ENCODE peak calls at places on chromosomes 5 and 9, in six cellular contexts. One of them, this sample, is unnamed.
A peak's percentile ranks its signal among the peaks of the same experiment; 100 is the strongest.

GRCh38 chr5:38154615-38155204 is 103.6 kb upstream of the EGFLAM start:
- DNase-seq in GM12892: no peak
- DNase-seq in memory B cell: no peak
- DNase-seq in substantia nigra: no peak
- DNase-seq in Caki2: no peak
- DNase-seq in stimulated activated CD4-positive, alpha-beta T cell treated with anti-CD3 and anti-CD28 coated beads, TNF-alpha, amount 100 ng/mL, for 1 hour: no peak
- DNase-seq in this sample: no peak

GRCh38 chr5:143108498-143109128 is 294.9 kb downstream of the NR3C1 start:
- DNase-seq in GM12892: no peak
- DNase-seq in substantia nigra: no peak
- DNase-seq in stimulated activated CD4-positive, alpha-beta T cell treated with anti-CD3 and anti-CD28 coated beads, TNF-alpha, amount 100 ng/mL, for 1 hour: no peak
- DNase-seq in Caki2: peak; percentile 44
- DNase-seq in memory B cell: no peak
- DNase-seq in this sample: peak; percentile 53

GRCh38 chr5:73663860-73664240 is 37.9 kb downstream of the ARHGEF28 start:
- DNase-seq in GM12892: no peak
- DNase-seq in memory B cell: no peak
- DNase-seq in Caki2: no peak
- DNase-seq in stimulated activated CD4-positive, alpha-beta T cell treated with anti-CD3 and anti-CD28 coated beads, TNF-alpha, amount 100 ng/mL, for 1 hour: no peak
- DNase-seq in substantia nigra: no peak
- DNase-seq in this sample: no peak

GRCh38 chr5:82164957-82165698 is 113.0 kb downstream of the RPS23 start:
- DNase-seq in substantia nigra: no peak
- DNase-seq in stimulated activated CD4-positive, alpha-beta T cell treated with anti-CD3 and anti-CD28 coated beads, TNF-alpha, amount 100 ng/mL, for 1 hour: no peak
- DNase-seq in Caki2: peak; percentile 38
- DNase-seq in GM12892: no peak
- DNase-seq in memory B cell: no peak
- DNase-seq in this sample: peak; percentile 69

GRCh38 chr9:22102347-22103053 is 93.4 kb upstream of the CDKN2B start:
- DNase-seq in Caki2: no peak
- DNase-seq in stimulated activated CD4-positive, alpha-beta T cell treated with anti-CD3 and anti-CD28 coated beads, TNF-alpha, amount 100 ng/mL, for 1 hour: no peak
- DNase-seq in GM12892: no peak
- DNase-seq in memory B cell: no peak
- DNase-seq in substantia nigra: no peak
- DNase-seq in this sample: no peak

GRCh38 chr9:128936171-128936865 is 11.1 kb downstream of the DOLK start:
- DNase-seq in memory B cell: no peak
- DNase-seq in GM12892: no peak
- DNase-seq in Caki2: no peak
- DNase-seq in stimulated activated CD4-positive, alpha-beta T cell treated with anti-CD3 and anti-CD28 coated beads, TNF-alpha, amount 100 ng/mL, for 1 hour: no peak
- DNase-seq in substantia nigra: no peak
- DNase-seq in this sample: no peak

GRCh38 chr9:109101810-109102209 is 17.9 kb downstream of the TMEM245 start:
- DNase-seq in substantia nigra: no peak
- DNase-seq in memory B cell: no peak
- DNase-seq in GM12892: no peak
- DNase-seq in Caki2: peak; percentile 72
- DNase-seq in stimulated activated CD4-positive, alpha-beta T cell treated with anti-CD3 and anti-CD28 coated beads, TNF-alpha, amount 100 ng/mL, for 1 hour: no peak
- DNase-seq in this sample: no peak

GRCh38 chr5:134438641-134439621 is 27.2 kb upstream of the CDKN2AIPNL start:
- DNase-seq in stimulated activated CD4-positive, alpha-beta T cell treated with anti-CD3 and anti-CD28 coated beads, TNF-alpha, amount 100 ng/mL, for 1 hour: no peak
- DNase-seq in memory B cell: no peak
- DNase-seq in Caki2: peak; percentile 61
- DNase-seq in substantia nigra: no peak
- DNase-seq in GM12892: no peak
- DNase-seq in this sample: peak; percentile 3

GRCh38 chr5:134072471-134073220 is 41.8 kb upstream of the TCF7 start:
- DNase-seq in stimulated activated CD4-positive, alpha-beta T cell treated with anti-CD3 and anti-CD28 coated beads, TNF-alpha, amount 100 ng/mL, for 1 hour: no peak
- DNase-seq in Caki2: no peak
- DNase-seq in GM12892: no peak
- DNase-seq in substantia nigra: no peak
- DNase-seq in memory B cell: no peak
- DNase-seq in this sample: no peak

GRCh38 chr5:138569759-138570158 is 5.4 kb downstream of the HSPA9 start:
- DNase-seq in substantia nigra: no peak
- DNase-seq in memory B cell: no peak
- DNase-seq in GM12892: no peak
- DNase-seq in Caki2: peak; percentile 45
- DNase-seq in stimulated activated CD4-positive, alpha-beta T cell treated with anti-CD3 and anti-CD28 coated beads, TNF-alpha, amount 100 ng/mL, for 1 hour: no peak
- DNase-seq in this sample: no peak

GRCh38 chr5:43312699-43313034 is 545 bp downstream of the HMGCS1 start:
- DNase-seq in stimulated activated CD4-positive, alpha-beta T cell treated with anti-CD3 and anti-CD28 coated beads, TNF-alpha, amount 100 ng/mL, for 1 hour: no peak
- DNase-seq in substantia nigra: no peak
- DNase-seq in GM12892: no peak
- DNase-seq in memory B cell: no peak
- DNase-seq in Caki2: no peak
- DNase-seq in this sample: no peak

GRCh38 chr9:111810908-111811307 is 16.2 kb upstream of the SHOC1 start:
- DNase-seq in substantia nigra: no peak
- DNase-seq in Caki2: no peak
- DNase-seq in GM12892: no peak
- DNase-seq in stimulated activated CD4-positive, alpha-beta T cell treated with anti-CD3 and anti-CD28 coated beads, TNF-alpha, amount 100 ng/mL, for 1 hour: no peak
- DNase-seq in memory B cell: no peak
- DNase-seq in this sample: no peak

GRCh38 chr5:126961702-126962101 is 68.7 kb downstream of the MARCHF3 start:
- DNase-seq in memory B cell: no peak
- DNase-seq in substantia nigra: no peak
- DNase-seq in GM12892: no peak
- DNase-seq in Caki2: no peak
- DNase-seq in stimulated activated CD4-positive, alpha-beta T cell treated with anti-CD3 and anti-CD28 coated beads, TNF-alpha, amount 100 ng/mL, for 1 hour: no peak
- DNase-seq in this sample: no peak

GRCh38 chr9:23621924-23622323 is 204.1 kb downstream of the ELAVL2 start:
- DNase-seq in GM12892: no peak
- DNase-seq in substantia nigra: no peak
- DNase-seq in memory B cell: no peak
- DNase-seq in Caki2: no peak
- DNase-seq in stimulated activated CD4-positive, alpha-beta T cell treated with anti-CD3 and anti-CD28 coated beads, TNF-alpha, amount 100 ng/mL, for 1 hour: no peak
- DNase-seq in this sample: no peak

GRCh38 chr5:138188632-138189031 is 9.7 kb downstream of the KIF20A start:
- DNase-seq in substantia nigra: no peak
- DNase-seq in memory B cell: no peak
- DNase-seq in GM12892: no peak
- DNase-seq in stimulated activated CD4-positive, alpha-beta T cell treated with anti-CD3 and anti-CD28 coated beads, TNF-alpha, amount 100 ng/mL, for 1 hour: no peak
- DNase-seq in Caki2: no peak
- DNase-seq in this sample: no peak

GRCh38 chr9:14479187-14479586 is 165.2 kb upstream of the NFIB start:
- DNase-seq in memory B cell: no peak
- DNase-seq in GM12892: no peak
- DNase-seq in Caki2: no peak
- DNase-seq in substantia nigra: no peak
- DNase-seq in stimulated activated CD4-positive, alpha-beta T cell treated with anti-CD3 and anti-CD28 coated beads, TNF-alpha, amount 100 ng/mL, for 1 hour: no peak
- DNase-seq in this sample: no peak

GRCh38 chr5:6472792-6473191 is 24.1 kb downstream of the UBE2QL1 start:
- DNase-seq in memory B cell: no peak
- DNase-seq in stimulated activated CD4-positive, alpha-beta T cell treated with anti-CD3 and anti-CD28 coated beads, TNF-alpha, amount 100 ng/mL, for 1 hour: no peak
- DNase-seq in substantia nigra: no peak
- DNase-seq in Caki2: no peak
- DNase-seq in GM12892: no peak
- DNase-seq in this sample: peak; percentile 76

GRCh38 chr9:89138463-89139390 is 39.9 kb downstream of the SHC3 start:
- DNase-seq in GM12892: no peak
- DNase-seq in Caki2: peak; percentile 42
- DNase-seq in stimulated activated CD4-positive, alpha-beta T cell treated with anti-CD3 and anti-CD28 coated beads, TNF-alpha, amount 100 ng/mL, for 1 hour: no peak
- DNase-seq in memory B cell: no peak
- DNase-seq in substantia nigra: no peak
- DNase-seq in this sample: no peak

GRCh38 chr5:83972236-83972635 is 251.6 kb upstream of the HAPLN1 start:
- DNase-seq in substantia nigra: no peak
- DNase-seq in GM12892: no peak
- DNase-seq in memory B cell: no peak
- DNase-seq in Caki2: no peak
- DNase-seq in stimulated activated CD4-positive, alpha-beta T cell treated with anti-CD3 and anti-CD28 coated beads, TNF-alpha, amount 100 ng/mL, for 1 hour: no peak
- DNase-seq in this sample: no peak

GRCh38 chr9:32672478-32672877 is 37.0 kb upstream of the TAF1L start:
- DNase-seq in stimulated activated CD4-positive, alpha-beta T cell treated with anti-CD3 and anti-CD28 coated beads, TNF-alpha, amount 100 ng/mL, for 1 hour: no peak
- DNase-seq in GM12892: no peak
- DNase-seq in Caki2: no peak
- DNase-seq in substantia nigra: no peak
- DNase-seq in memory B cell: no peak
- DNase-seq in this sample: no peak

GRCh38 chr5:75051217-75051751 is 1.1 kb downstream of the GCNT4 start:
- DNase-seq in memory B cell: no peak
- DNase-seq in Caki2: peak; percentile 20
- DNase-seq in substantia nigra: no peak
- DNase-seq in GM12892: no peak
- DNase-seq in stimulated activated CD4-positive, alpha-beta T cell treated with anti-CD3 and anti-CD28 coated beads, TNF-alpha, amount 100 ng/mL, for 1 hour: no peak
- DNase-seq in this sample: no peak

GRCh38 chr5:37248970-37249819 is at the start of gene CPLANE1:
- DNase-seq in Caki2: peak; percentile 81
- DNase-seq in GM12892: peak; percentile 69
- DNase-seq in stimulated activated CD4-positive, alpha-beta T cell treated with anti-CD3 and anti-CD28 coated beads, TNF-alpha, amount 100 ng/mL, for 1 hour: peak; percentile 10
- DNase-seq in substantia nigra: peak; percentile 62
- DNase-seq in memory B cell: peak; percentile 66
- DNase-seq in this sample: peak; percentile 70

GRCh38 chr5:150097152-150097551 is 10.8 kb upstream of the CSF1R start:
- DNase-seq in memory B cell: no peak
- DNase-seq in Caki2: no peak
- DNase-seq in GM12892: no peak
- DNase-seq in substantia nigra: no peak
- DNase-seq in stimulated activated CD4-positive, alpha-beta T cell treated with anti-CD3 and anti-CD28 coated beads, TNF-alpha, amount 100 ng/mL, for 1 hour: no peak
- DNase-seq in this sample: no peak

GRCh38 chr5:143879646-143880045 is 67.7 kb downstream of the HMHB1 start:
- DNase-seq in substantia nigra: no peak
- DNase-seq in GM12892: no peak
- DNase-seq in stimulated activated CD4-positive, alpha-beta T cell treated with anti-CD3 and anti-CD28 coated beads, TNF-alpha, amount 100 ng/mL, for 1 hour: no peak
- DNase-seq in Caki2: no peak
- DNase-seq in memory B cell: no peak
- DNase-seq in this sample: no peak

GRCh38 chr5:174293006-174293405 is 247.5 kb downstream of the NSG2 start:
- DNase-seq in memory B cell: no peak
- DNase-seq in GM12892: no peak
- DNase-seq in stimulated activated CD4-positive, alpha-beta T cell treated with anti-CD3 and anti-CD28 coated beads, TNF-alpha, amount 100 ng/mL, for 1 hour: no peak
- DNase-seq in Caki2: no peak
- DNase-seq in substantia nigra: no peak
- DNase-seq in this sample: no peak

GRCh38 chr9:75648021-75648420 is 242.5 kb upstream of the PCSK5 start:
- DNase-seq in GM12892: no peak
- DNase-seq in stimulated activated CD4-positive, alpha-beta T cell treated with anti-CD3 and anti-CD28 coated beads, TNF-alpha, amount 100 ng/mL, for 1 hour: no peak
- DNase-seq in Caki2: no peak
- DNase-seq in memory B cell: no peak
- DNase-seq in substantia nigra: no peak
- DNase-seq in this sample: no peak

GRCh38 chr5:178297751-178298150 is 65.1 kb upstream of the PHYKPL start:
- DNase-seq in stimulated activated CD4-positive, alpha-beta T cell treated with anti-CD3 and anti-CD28 coated beads, TNF-alpha, amount 100 ng/mL, for 1 hour: no peak
- DNase-seq in Caki2: no peak
- DNase-seq in memory B cell: no peak
- DNase-seq in substantia nigra: no peak
- DNase-seq in GM12892: no peak
- DNase-seq in this sample: no peak

GRCh38 chr5:79133121-79133656 is 21.6 kb downstream of the BHMT start:
- DNase-seq in Caki2: peak; percentile 43
- DNase-seq in substantia nigra: no peak
- DNase-seq in memory B cell: no peak
- DNase-seq in GM12892: no peak
- DNase-seq in stimulated activated CD4-positive, alpha-beta T cell treated with anti-CD3 and anti-CD28 coated beads, TNF-alpha, amount 100 ng/mL, for 1 hour: no peak
- DNase-seq in this sample: peak; percentile 56

GRCh38 chr5:152811985-152812384 is 406.9 kb upstream of the NMUR2 start:
- DNase-seq in substantia nigra: no peak
- DNase-seq in stimulated activated CD4-positive, alpha-beta T cell treated with anti-CD3 and anti-CD28 coated beads, TNF-alpha, amount 100 ng/mL, for 1 hour: no peak
- DNase-seq in Caki2: no peak
- DNase-seq in memory B cell: no peak
- DNase-seq in GM12892: no peak
- DNase-seq in this sample: no peak

GRCh38 chr5:73823508-73823925 is 197.5 kb downstream of the ARHGEF28 start:
- DNase-seq in stimulated activated CD4-positive, alpha-beta T cell treated with anti-CD3 and anti-CD28 coated beads, TNF-alpha, amount 100 ng/mL, for 1 hour: no peak
- DNase-seq in Caki2: peak; percentile 75
- DNase-seq in GM12892: no peak
- DNase-seq in memory B cell: no peak
- DNase-seq in substantia nigra: no peak
- DNase-seq in this sample: no peak

GRCh38 chr5:58847041-58847440 is 264.2 kb downstream of the RAB3C start:
- DNase-seq in memory B cell: no peak
- DNase-seq in GM12892: no peak
- DNase-seq in stimulated activated CD4-positive, alpha-beta T cell treated with anti-CD3 and anti-CD28 coated beads, TNF-alpha, amount 100 ng/mL, for 1 hour: no peak
- DNase-seq in substantia nigra: no peak
- DNase-seq in Caki2: no peak
- DNase-seq in this sample: no peak

GRCh38 chr5:45694255-45694834 is 1.8 kb downstream of the HCN1 start:
- DNase-seq in GM12892: no peak
- DNase-seq in substantia nigra: no peak
- DNase-seq in memory B cell: no peak
- DNase-seq in Caki2: no peak
- DNase-seq in stimulated activated CD4-positive, alpha-beta T cell treated with anti-CD3 and anti-CD28 coated beads, TNF-alpha, amount 100 ng/mL, for 1 hour: no peak
- DNase-seq in this sample: peak; percentile 55

GRCh38 chr9:92668746-92669526 is 995 bp downstream of the IPPK start:
- DNase-seq in memory B cell: no peak
- DNase-seq in substantia nigra: no peak
- DNase-seq in Caki2: peak; percentile 41
- DNase-seq in GM12892: no peak
- DNase-seq in stimulated activated CD4-positive, alpha-beta T cell treated with anti-CD3 and anti-CD28 coated beads, TNF-alpha, amount 100 ng/mL, for 1 hour: no peak
- DNase-seq in this sample: peak; percentile 16

GRCh38 chr5:97544279-97545077 is 361.4 kb upstream of the RIOK2 start:
- DNase-seq in memory B cell: no peak
- DNase-seq in Caki2: no peak
- DNase-seq in GM12892: no peak
- DNase-seq in stimulated activated CD4-positive, alpha-beta T cell treated with anti-CD3 and anti-CD28 coated beads, TNF-alpha, amount 100 ng/mL, for 1 hour: no peak
- DNase-seq in substantia nigra: no peak
- DNase-seq in this sample: no peak

GRCh38 chr5:148963679-148964078 is 99.2 kb downstream of the SH3TC2 start:
- DNase-seq in substantia nigra: no peak
- DNase-seq in stimulated activated CD4-positive, alpha-beta T cell treated with anti-CD3 and anti-CD28 coated beads, TNF-alpha, amount 100 ng/mL, for 1 hour: no peak
- DNase-seq in memory B cell: no peak
- DNase-seq in Caki2: no peak
- DNase-seq in GM12892: no peak
- DNase-seq in this sample: no peak